ENCODE peak calls at places on chromosomes 4 and X, in six cellular contexts. One of them, this sample, is unnamed.

GRCh38 chrX:38142598-38142997 is 78.1 kb downstream of the SRPX start:
- DNase-seq in NCI-H1694 treated with DMSO at 0.1 percent for 48 hours: no peak
- DNase-seq in SK-N-DZ: no peak
- DNase-seq in MM.1S: no peak
- DNase-seq in kidney: no peak
- DNase-seq in H7: no peak
- DNase-seq in this sample: no peak

GRCh38 chrX:71667328-71668247 is at the start of gene LOC101059915:
- DNase-seq in NCI-H1694 treated with DMSO at 0.1 percent for 48 hours: no peak
- DNase-seq in SK-N-DZ: no peak
- DNase-seq in MM.1S: no peak
- DNase-seq in kidney: peak
- DNase-seq in H7: peak
- DNase-seq in this sample: no peak

GRCh38 chrX:10230222-10230621 is 73.4 kb downstream of the CLCN4 start:
- DNase-seq in NCI-H1694 treated with DMSO at 0.1 percent for 48 hours: no peak
- DNase-seq in SK-N-DZ: no peak
- DNase-seq in MM.1S: no peak
- DNase-seq in kidney: no peak
- DNase-seq in H7: no peak
- DNase-seq in this sample: no peak

GRCh38 chr4:151730003-151730559 is 30.7 kb downstream of the GATB start:
- DNase-seq in NCI-H1694 treated with DMSO at 0.1 percent for 48 hours: no peak
- DNase-seq in SK-N-DZ: peak
- DNase-seq in MM.1S: no peak
- DNase-seq in kidney: no peak
- DNase-seq in H7: no peak
- DNase-seq in this sample: no peak

GRCh38 chr4:169823685-169824084 is 65.9 kb upstream of the HPF1 start:
- DNase-seq in NCI-H1694 treated with DMSO at 0.1 percent for 48 hours: no peak
- DNase-seq in SK-N-DZ: peak
- DNase-seq in MM.1S: peak
- DNase-seq in kidney: no peak
- DNase-seq in H7: peak
- DNase-seq in this sample: no peak

GRCh38 chr4:28228575-28228974 is 1367.9 kb downstream of the STIM2 start:
- DNase-seq in NCI-H1694 treated with DMSO at 0.1 percent for 48 hours: no peak
- DNase-seq in SK-N-DZ: no peak
- DNase-seq in MM.1S: no peak
- DNase-seq in kidney: no peak
- DNase-seq in H7: no peak
- DNase-seq in this sample: no peak

GRCh38 chrX:132119283-132119682 is 8.5 kb downstream of the FRMD7 start:
- DNase-seq in NCI-H1694 treated with DMSO at 0.1 percent for 48 hours: no peak
- DNase-seq in SK-N-DZ: no peak
- DNase-seq in MM.1S: no peak
- DNase-seq in kidney: no peak
- DNase-seq in H7: no peak
- DNase-seq in this sample: no peak

GRCh38 chrX:74343970-74344622 is 40.1 kb downstream of the ZCCHC13 start:
- DNase-seq in NCI-H1694 treated with DMSO at 0.1 percent for 48 hours: peak
- DNase-seq in SK-N-DZ: peak
- DNase-seq in MM.1S: peak
- DNase-seq in kidney: no peak
- DNase-seq in H7: peak
- DNase-seq in this sample: peak

GRCh38 chr4:127809173-127809800 is 27.2 kb downstream of the HSPA4L start:
- DNase-seq in NCI-H1694 treated with DMSO at 0.1 percent for 48 hours: no peak
- DNase-seq in SK-N-DZ: no peak
- DNase-seq in MM.1S: no peak
- DNase-seq in kidney: no peak
- DNase-seq in H7: no peak
- DNase-seq in this sample: peak

GRCh38 chr4:173504181-173504503 is 25.9 kb downstream of the HAND2 start:
- DNase-seq in NCI-H1694 treated with DMSO at 0.1 percent for 48 hours: no peak
- DNase-seq in SK-N-DZ: no peak
- DNase-seq in MM.1S: no peak
- DNase-seq in kidney: no peak
- DNase-seq in H7: peak
- DNase-seq in this sample: no peak

GRCh38 chr4:183571350-183572076 is 66.7 kb downstream of the ING2 start:
- DNase-seq in NCI-H1694 treated with DMSO at 0.1 percent for 48 hours: peak
- DNase-seq in SK-N-DZ: peak
- DNase-seq in MM.1S: no peak
- DNase-seq in kidney: no peak
- DNase-seq in H7: no peak
- DNase-seq in this sample: peak

GRCh38 chr4:152415980-152416379 is 119.9 kb downstream of the FBXW7 start:
- DNase-seq in NCI-H1694 treated with DMSO at 0.1 percent for 48 hours: no peak
- DNase-seq in SK-N-DZ: no peak
- DNase-seq in MM.1S: no peak
- DNase-seq in kidney: no peak
- DNase-seq in H7: no peak
- DNase-seq in this sample: no peak

GRCh38 chr4:104205116-104205515 is 289.6 kb downstream of the CXXC4 start:
- DNase-seq in NCI-H1694 treated with DMSO at 0.1 percent for 48 hours: no peak
- DNase-seq in SK-N-DZ: no peak
- DNase-seq in MM.1S: no peak
- DNase-seq in kidney: no peak
- DNase-seq in H7: no peak
- DNase-seq in this sample: no peak

GRCh38 chr4:121706595-121707021 is 9.8 kb upstream of the ANXA5 start:
- DNase-seq in NCI-H1694 treated with DMSO at 0.1 percent for 48 hours: no peak
- DNase-seq in SK-N-DZ: no peak
- DNase-seq in MM.1S: no peak
- DNase-seq in kidney: no peak
- DNase-seq in H7: no peak
- DNase-seq in this sample: no peak

GRCh38 chr4:140673729-140674128 is 82.5 kb downstream of the TBC1D9 start:
- DNase-seq in NCI-H1694 treated with DMSO at 0.1 percent for 48 hours: peak
- DNase-seq in SK-N-DZ: no peak
- DNase-seq in MM.1S: no peak
- DNase-seq in kidney: no peak
- DNase-seq in H7: no peak
- DNase-seq in this sample: peak

GRCh38 chr4:164482788-164483187 is 271.1 kb upstream of the SMIM31 start:
- DNase-seq in NCI-H1694 treated with DMSO at 0.1 percent for 48 hours: no peak
- DNase-seq in SK-N-DZ: no peak
- DNase-seq in MM.1S: no peak
- DNase-seq in kidney: no peak
- DNase-seq in H7: no peak
- DNase-seq in this sample: no peak

GRCh38 chr4:108370826-108371225 is 202.1 kb upstream of the LEF1 start:
- DNase-seq in NCI-H1694 treated with DMSO at 0.1 percent for 48 hours: no peak
- DNase-seq in SK-N-DZ: no peak
- DNase-seq in MM.1S: no peak
- DNase-seq in kidney: no peak
- DNase-seq in H7: no peak
- DNase-seq in this sample: no peak